ENCODE peak calls at places on chromosomes 6 and 20, in seven cellular contexts. One of them, this sample, is unnamed.

GRCh38 chr6:18100296-18100695 is 22.2 kb downstream of the NHLRC1 start:
- DNase-seq in NCI-H345: no peak
- DNase-seq in activated CD8-positive, alpha-beta T cell treated with anti-CD3 and anti-CD28 coated beads for 36 hours: no peak
- DNase-seq in Right ventricle myocardium superior: no peak
- DNase-seq in mammary epithelial cell: no peak
- DNase-seq in EL: no peak
- DNase-seq in germinal center: no peak
- DNase-seq in this sample: no peak

GRCh38 chr6:48136856-48137255 is 25.9 kb upstream of the PTCHD4 start:
- DNase-seq in mammary epithelial cell: no peak
- DNase-seq in NCI-H345: no peak
- DNase-seq in germinal center: no peak
- DNase-seq in EL: peak
- DNase-seq in activated CD8-positive, alpha-beta T cell treated with anti-CD3 and anti-CD28 coated beads for 36 hours: no peak
- DNase-seq in Right ventricle myocardium superior: no peak
- DNase-seq in this sample: peak

GRCh38 chr6:142746524-142746923 is 198.5 kb downstream of the HIVEP2 start:
- DNase-seq in germinal center: peak
- DNase-seq in NCI-H345: no peak
- DNase-seq in EL: peak
- DNase-seq in Right ventricle myocardium superior: no peak
- DNase-seq in activated CD8-positive, alpha-beta T cell treated with anti-CD3 and anti-CD28 coated beads for 36 hours: peak
- DNase-seq in mammary epithelial cell: no peak
- DNase-seq in this sample: peak

GRCh38 chr20:48359692-48360337 is 468.0 kb downstream of the PREX1 start:
- DNase-seq in EL: no peak
- DNase-seq in activated CD8-positive, alpha-beta T cell treated with anti-CD3 and anti-CD28 coated beads for 36 hours: no peak
- DNase-seq in NCI-H345: no peak
- DNase-seq in mammary epithelial cell: no peak
- DNase-seq in germinal center: peak
- DNase-seq in Right ventricle myocardium superior: no peak
- DNase-seq in this sample: no peak

GRCh38 chr20:33791959-33792597 is 19.1 kb upstream of the CHMP4B start:
- DNase-seq in NCI-H345: peak
- DNase-seq in EL: peak
- DNase-seq in activated CD8-positive, alpha-beta T cell treated with anti-CD3 and anti-CD28 coated beads for 36 hours: peak
- DNase-seq in Right ventricle myocardium superior: peak
- DNase-seq in mammary epithelial cell: no peak
- DNase-seq in germinal center: peak
- DNase-seq in this sample: peak

GRCh38 chr6:138512615-138513014 is 13.3 kb upstream of the NHSL1 start:
- DNase-seq in activated CD8-positive, alpha-beta T cell treated with anti-CD3 and anti-CD28 coated beads for 36 hours: no peak
- DNase-seq in EL: no peak
- DNase-seq in mammary epithelial cell: no peak
- DNase-seq in germinal center: no peak
- DNase-seq in NCI-H345: no peak
- DNase-seq in Right ventricle myocardium superior: no peak
- DNase-seq in this sample: no peak

GRCh38 chr20:62117362-62117646 is 5.0 kb upstream of the LSM14B start:
- DNase-seq in Right ventricle myocardium superior: no peak
- DNase-seq in NCI-H345: no peak
- DNase-seq in mammary epithelial cell: no peak
- DNase-seq in germinal center: no peak
- DNase-seq in activated CD8-positive, alpha-beta T cell treated with anti-CD3 and anti-CD28 coated beads for 36 hours: no peak
- DNase-seq in EL: no peak
- DNase-seq in this sample: peak

GRCh38 chr6:83470587-83470986 is 39.7 kb upstream of the ME1 start:
- DNase-seq in Right ventricle myocardium superior: no peak
- DNase-seq in germinal center: no peak
- DNase-seq in NCI-H345: no peak
- DNase-seq in activated CD8-positive, alpha-beta T cell treated with anti-CD3 and anti-CD28 coated beads for 36 hours: no peak
- DNase-seq in EL: no peak
- DNase-seq in mammary epithelial cell: no peak
- DNase-seq in this sample: no peak

GRCh38 chr20:37396520-37397075 is 50.7 kb downstream of the SRC start:
- DNase-seq in activated CD8-positive, alpha-beta T cell treated with anti-CD3 and anti-CD28 coated beads for 36 hours: no peak
- DNase-seq in mammary epithelial cell: no peak
- DNase-seq in Right ventricle myocardium superior: no peak
- DNase-seq in NCI-H345: peak
- DNase-seq in EL: no peak
- DNase-seq in germinal center: no peak
- DNase-seq in this sample: no peak

GRCh38 chr6:127893541-127893940 is 7.3 kb downstream of the THEMIS start:
- DNase-seq in activated CD8-positive, alpha-beta T cell treated with anti-CD3 and anti-CD28 coated beads for 36 hours: peak
- DNase-seq in NCI-H345: no peak
- DNase-seq in EL: no peak
- DNase-seq in germinal center: no peak
- DNase-seq in Right ventricle myocardium superior: no peak
- DNase-seq in mammary epithelial cell: no peak
- DNase-seq in this sample: no peak

GRCh38 chr20:29079769-29080690 is 2177.4 kb upstream of the DEFB115 start:
- DNase-seq in activated CD8-positive, alpha-beta T cell treated with anti-CD3 and anti-CD28 coated beads for 36 hours: peak
- DNase-seq in Right ventricle myocardium superior: peak
- DNase-seq in EL: no peak
- DNase-seq in mammary epithelial cell: no peak
- DNase-seq in NCI-H345: no peak
- DNase-seq in germinal center: no peak
- DNase-seq in this sample: no peak

GRCh38 chr20:1757606-1758507 is 100.3 kb upstream of the SIRPG start:
- DNase-seq in germinal center: no peak
- DNase-seq in mammary epithelial cell: no peak
- DNase-seq in EL: no peak
- DNase-seq in Right ventricle myocardium superior: no peak
- DNase-seq in activated CD8-positive, alpha-beta T cell treated with anti-CD3 and anti-CD28 coated beads for 36 hours: no peak
- DNase-seq in NCI-H345: no peak
- DNase-seq in this sample: no peak

GRCh38 chr6:80316655-80317332 is 210.3 kb downstream of the BCKDHB start:
- DNase-seq in mammary epithelial cell: no peak
- DNase-seq in activated CD8-positive, alpha-beta T cell treated with anti-CD3 and anti-CD28 coated beads for 36 hours: no peak
- DNase-seq in EL: no peak
- DNase-seq in germinal center: no peak
- DNase-seq in Right ventricle myocardium superior: no peak
- DNase-seq in NCI-H345: no peak
- DNase-seq in this sample: no peak

GRCh38 chr20:63846128-63846771 is 15.0 kb upstream of the ABHD16B start:
- DNase-seq in Right ventricle myocardium superior: peak
- DNase-seq in germinal center: no peak
- DNase-seq in NCI-H345: no peak
- DNase-seq in mammary epithelial cell: no peak
- DNase-seq in EL: peak
- DNase-seq in activated CD8-positive, alpha-beta T cell treated with anti-CD3 and anti-CD28 coated beads for 36 hours: no peak
- DNase-seq in this sample: peak

GRCh38 chr6:127855542-127856159 is 45.2 kb downstream of the THEMIS start:
- DNase-seq in germinal center: no peak
- DNase-seq in NCI-H345: no peak
- DNase-seq in mammary epithelial cell: no peak
- DNase-seq in EL: peak
- DNase-seq in Right ventricle myocardium superior: no peak
- DNase-seq in activated CD8-positive, alpha-beta T cell treated with anti-CD3 and anti-CD28 coated beads for 36 hours: peak
- DNase-seq in this sample: peak

GRCh38 chr20:54200487-54201267 is 7.2 kb upstream of the PFDN4 start:
- DNase-seq in activated CD8-positive, alpha-beta T cell treated with anti-CD3 and anti-CD28 coated beads for 36 hours: no peak
- DNase-seq in EL: no peak
- DNase-seq in germinal center: no peak
- DNase-seq in Right ventricle myocardium superior: no peak
- DNase-seq in NCI-H345: no peak
- DNase-seq in mammary epithelial cell: no peak
- DNase-seq in this sample: no peak

GRCh38 chr20:34015401-34016335 is 22.0 kb downstream of the RALY start:
- DNase-seq in mammary epithelial cell: no peak
- DNase-seq in activated CD8-positive, alpha-beta T cell treated with anti-CD3 and anti-CD28 coated beads for 36 hours: peak
- DNase-seq in EL: no peak
- DNase-seq in germinal center: no peak
- DNase-seq in NCI-H345: no peak
- DNase-seq in Right ventricle myocardium superior: no peak
- DNase-seq in this sample: no peak

GRCh38 chr20:13525225-13525940 is 113.3 kb downstream of the TASP1 start:
- DNase-seq in Right ventricle myocardium superior: no peak
- DNase-seq in mammary epithelial cell: peak
- DNase-seq in NCI-H345: no peak
- DNase-seq in germinal center: no peak
- DNase-seq in EL: peak
- DNase-seq in activated CD8-positive, alpha-beta T cell treated with anti-CD3 and anti-CD28 coated beads for 36 hours: no peak
- DNase-seq in this sample: peak